ENCODE peak calls at places on chromosomes 16 and 17, in ten cellular contexts. W, X, O, G, R, D, Q, U, E and C are unnamed samples.

GRCh38 chr17:2892305-2892971 is 96.2 kb downstream of the RAP1GAP2 start:
- DNase-seq in W (peak; percentile 90), X (peak; percentile 96), O (no peak), G (peak; percentile 13), R (no peak), D (no peak), Q (no peak), U (peak; percentile 76), E (peak; percentile 39), C (peak; percentile 70)

GRCh38 chr17:21388066-21388465 is 11.9 kb downstream of the KCNJ12 start:
- DNase-seq in W (no peak), X (no peak), O (no peak), G (no peak), R (no peak), D (no peak), Q (no peak), U (no peak), E (no peak), C (no peak)

GRCh38 chr17:10471853-10472252 is 2.5 kb upstream of the MYH4 start:
- DNase-seq in W (peak; percentile 50), X (no peak), O (no peak), G (no peak), R (no peak), D (no peak), Q (no peak), U (peak; percentile 0), E (no peak), C (no peak)

GRCh38 chr17:45425125-45425983 is 7.3 kb downstream of the ARHGAP27 start:
- DNase-seq in W (peak; percentile 62), X (peak; percentile 97), O (no peak), G (peak; percentile 37), R (no peak), D (peak; percentile 73), Q (no peak), U (peak; percentile 31), E (peak; percentile 78), C (no peak)

GRCh38 chr17:49901460-49902331 is 53.8 kb upstream of the TAC4 start:
- DNase-seq in W (no peak), X (no peak), O (no peak), G (no peak), R (no peak), D (peak; percentile 49), Q (no peak), U (no peak), E (peak; percentile 46), C (no peak)

GRCh38 chr16:88528902-88529318 is 41.3 kb upstream of the ZC3H18 start:
- DNase-seq in W (no peak), X (no peak), O (no peak), G (no peak), R (no peak), D (no peak), Q (no peak), U (no peak), E (no peak), C (no peak)

GRCh38 chr17:78789663-78790181 is 7.6 kb upstream of the CYTH1 start:
- DNase-seq in W (peak; percentile 57), X (no peak), O (no peak), G (peak; percentile 27), R (no peak), D (peak; percentile 79), Q (no peak), U (peak; percentile 31), E (no peak), C (peak; percentile 57)

GRCh38 chr16:64339052-64339770 is 782.7 kb downstream of the CDH11 start:
- DNase-seq in W (peak; percentile 87), X (no peak), O (no peak), G (no peak), R (no peak), D (no peak), Q (no peak), U (peak; percentile 45), E (no peak), C (peak; percentile 79)

GRCh38 chr17:48970224-48970623 is 1.8 kb upstream of the GIP start:
- DNase-seq in W (peak; percentile 21), X (no peak), O (no peak), G (no peak), R (no peak), D (no peak), Q (no peak), U (no peak), E (no peak), C (no peak)

GRCh38 chr16:30582611-30583340 is 2.7 kb downstream of the ZNF785 start:
- DNase-seq in W (no peak), X (no peak), O (no peak), G (no peak), R (no peak), D (no peak), Q (no peak), U (no peak), E (no peak), C (no peak)

GRCh38 chr17:68172461-68172954 is 75.3 kb upstream of the AMZ2 start:
- DNase-seq in W (peak; percentile 72), X (peak; percentile 42), O (peak; percentile 61), G (peak; percentile 13), R (peak; percentile 65), D (peak; percentile 75), Q (peak; percentile 82), U (peak; percentile 3), E (peak; percentile 70), C (peak; percentile 49)

GRCh38 chr16:30619207-30619606 is 9.0 kb upstream of the ZNF689 start:
- DNase-seq in W (no peak), X (no peak), O (no peak), G (no peak), R (no peak), D (no peak), Q (no peak), U (no peak), E (no peak), C (peak; percentile 83)

GRCh38 chr17:75552847-75553552 is 27.5 kb downstream of the LLGL2 start:
- DNase-seq in W (no peak), X (peak; percentile 76), O (no peak), G (no peak), R (no peak), D (no peak), Q (no peak), U (no peak), E (peak; percentile 52), C (no peak)

GRCh38 chr16:22397459-22397858 is 23.0 kb upstream of the CDR2 start:
- DNase-seq in W (peak; percentile 97), X (peak; percentile 53), O (no peak), G (peak; percentile 93), R (no peak), D (peak; percentile 30), Q (no peak), U (peak; percentile 79), E (no peak), C (peak; percentile 98)